ENCODE peak calls at places on chromosomes 11 and 22, in four cellular contexts. P, W, R and B are unnamed samples.
A peak's percentile ranks its signal among the peaks of the same experiment; 100 is the strongest.

GRCh38 chr11:97902828-97903227 is 1117.9 kb upstream of the CNTN5 start:
- DNase-seq in P (no peak), W (no peak), R (no peak), B (no peak)

GRCh38 chr22:39207141-39208012 is 37.4 kb downstream of the PDGFB start:
- DNase-seq in P (no peak), W (no peak), R (peak; percentile 69), B (no peak)

GRCh38 chr11:26188559-26188958 is 143.4 kb upstream of the ANO3 start:
- DNase-seq in P (no peak), W (no peak), R (no peak), B (no peak)

GRCh38 chr22:47107431-47107830 is 345.0 kb downstream of the TBC1D22A start:
- DNase-seq in P (no peak), W (no peak), R (no peak), B (no peak)

GRCh38 chr22:17472886-17473285 is 90.4 kb upstream of the SLC25A18 start:
- DNase-seq in P (no peak), W (peak; percentile 74), R (no peak), B (no peak)

GRCh38 chr11:34379081-34379480 is 21.3 kb upstream of the ABTB2 start:
- DNase-seq in P (no peak), W (no peak), R (no peak), B (no peak)

GRCh38 chr11:19187101-19187500 is 14.7 kb downstream of the CSRP3 start:
- DNase-seq in P (no peak), W (no peak), R (no peak), B (no peak)

GRCh38 chr11:13970986-13971385 is 8.5 kb downstream of the SPON1 start:
- DNase-seq in P (no peak), W (no peak), R (no peak), B (peak; percentile 50)

GRCh38 chr11:44797886-44798683 is 71.3 kb downstream of the TSPAN18 start:
- DNase-seq in P (no peak), W (no peak), R (no peak), B (no peak)

GRCh38 chr22:42645938-42646568 is 3.1 kb downstream of the CYB5R3 start:
- DNase-seq in P (no peak), W (no peak), R (no peak), B (no peak)

GRCh38 chr22:17569971-17570511 is 6.7 kb downstream of the SLC25A18 start:
- DNase-seq in P (peak; percentile 53), W (no peak), R (no peak), B (peak; percentile 35)

GRCh38 chr11:124394408-124394807 is 4.4 kb downstream of the OR8B3 start:
- DNase-seq in P (no peak), W (no peak), R (no peak), B (no peak)

GRCh38 chr11:125356736-125357292 is 139.3 kb downstream of the FEZ1 start:
- DNase-seq in P (no peak), W (no peak), R (no peak), B (no peak)

GRCh38 chr11:65859812-65860277 is 388 bp upstream of the MUS81 start:
- DNase-seq in P (peak; percentile 87), W (no peak), R (no peak), B (peak; percentile 86)

GRCh38 chr22:30928401-30928800 is 40.2 kb downstream of the MORC2 start:
- DNase-seq in P (no peak), W (no peak), R (no peak), B (no peak)

GRCh38 chr22:29528144-29528543 is 25.4 kb downstream of the THOC5 start:
- DNase-seq in P (no peak), W (no peak), R (no peak), B (no peak)

GRCh38 chr11:116224154-116224888 is 548.5 kb downstream of the BUD13 start:
- DNase-seq in P (peak; percentile 37), W (peak; percentile 51), R (no peak), B (peak; percentile 65)

GRCh38 chr22:46542011-46542985 is 4.9 kb upstream of the CELSR1 start:
- DNase-seq in P (peak; percentile 51), W (peak; percentile 50), R (no peak), B (peak; percentile 19)

GRCh38 chr11:18191376-18191775 is 18.7 kb downstream of the MRGPRX4 start:
- DNase-seq in P (no peak), W (no peak), R (no peak), B (no peak)

GRCh38 chr11:12281571-12282478 is 95.5 kb upstream of the PARVA start:
- DNase-seq in P (peak; percentile 76), W (peak; percentile 87), R (peak; percentile 86), B (peak; percentile 82)

GRCh38 chr11:79381036-79381435 is 59.8 kb downstream of the TENM4 start:
- DNase-seq in P (no peak), W (no peak), R (no peak), B (no peak)

GRCh38 chr11:124415356-124415923 is 9.2 kb downstream of the OR8B4 start:
- DNase-seq in P (no peak), W (peak; percentile 20), R (no peak), B (peak; percentile 69)

GRCh38 chr22:50527921-50528681 is 1.7 kb downstream of the TYMP start:
- DNase-seq in P (no peak), W (no peak), R (peak; percentile 73), B (no peak)

GRCh38 chr11:68342459-68343158 is 30.2 kb downstream of the LRP5 start:
- DNase-seq in P (no peak), W (no peak), R (no peak), B (no peak)

GRCh38 chr11:34650528-34650927 is 29.6 kb downstream of the EHF start:
- DNase-seq in P (no peak), W (no peak), R (no peak), B (no peak)

GRCh38 chr22:32995335-32995734 is 62.8 kb downstream of the SYN3 start:
- DNase-seq in P (no peak), W (no peak), R (no peak), B (no peak)

GRCh38 chr11:124108158-124108557 is 7.1 kb upstream of the VWA5A start:
- DNase-seq in P (no peak), W (no peak), R (no peak), B (peak; percentile 42)

GRCh38 chr11:17611503-17612220 is 64.6 kb downstream of the OTOG start:
- DNase-seq in P (no peak), W (no peak), R (peak; percentile 46), B (no peak)

GRCh38 chr11:33910261-33910959 is 18.5 kb upstream of the LMO2 start:
- DNase-seq in P (no peak), W (no peak), R (no peak), B (no peak)